ENCODE peak calls at places on chromosomes 11 and 22, in ten cellular contexts. One of them, this sample, is unnamed.

GRCh38 chr11:110786226-110786902 is 74.1 kb upstream of the ARHGAP20 start:
- DNase-seq in adrenal gland: no peak
- DNase-seq in testis: no peak
- DNase-seq in transverse colon: no peak
- DNase-seq in heart left ventricle: no peak
- DNase-seq in Peyer's patch: no peak
- DNase-seq in IMR-90: no peak
- DNase-seq in lower leg skin: no peak
- DNase-seq in ovary: no peak
- DNase-seq in stomach: no peak
- DNase-seq in this sample: no peak

GRCh38 chr11:104917259-104918112 is 19.2 kb upstream of the CASP12 start:
- DNase-seq in adrenal gland: no peak
- DNase-seq in testis: no peak
- DNase-seq in transverse colon: no peak
- DNase-seq in heart left ventricle: no peak
- DNase-seq in Peyer's patch: no peak
- DNase-seq in IMR-90: no peak
- DNase-seq in lower leg skin: no peak
- DNase-seq in ovary: no peak
- DNase-seq in stomach: no peak
- DNase-seq in this sample: no peak

GRCh38 chr22:37822079-37822833 is 926 bp upstream of the GALR3 start:
- DNase-seq in adrenal gland: no peak
- DNase-seq in testis: no peak
- DNase-seq in transverse colon: no peak
- DNase-seq in heart left ventricle: no peak
- DNase-seq in Peyer's patch: no peak
- DNase-seq in IMR-90: no peak
- DNase-seq in lower leg skin: no peak
- DNase-seq in ovary: no peak
- DNase-seq in stomach: no peak
- DNase-seq in this sample: no peak

GRCh38 chr11:63518548-63518947 is 12.7 kb downstream of the LGALS12 start:
- DNase-seq in adrenal gland: no peak
- DNase-seq in testis: no peak
- DNase-seq in transverse colon: no peak
- DNase-seq in heart left ventricle: no peak
- DNase-seq in Peyer's patch: no peak
- DNase-seq in IMR-90: peak
- DNase-seq in lower leg skin: no peak
- DNase-seq in ovary: no peak
- DNase-seq in stomach: no peak
- DNase-seq in this sample: no peak

GRCh38 chr11:69335461-69336386 is 41.8 kb downstream of the MYEOV start:
- DNase-seq in adrenal gland: no peak
- DNase-seq in testis: no peak
- DNase-seq in transverse colon: no peak
- DNase-seq in heart left ventricle: no peak
- DNase-seq in Peyer's patch: peak
- DNase-seq in IMR-90: no peak
- DNase-seq in lower leg skin: no peak
- DNase-seq in ovary: no peak
- DNase-seq in stomach: peak
- DNase-seq in this sample: no peak

GRCh38 chr11:17894929-17895658 is 117.8 kb downstream of the SERGEF start:
- DNase-seq in adrenal gland: no peak
- DNase-seq in testis: peak
- DNase-seq in transverse colon: no peak
- DNase-seq in heart left ventricle: no peak
- DNase-seq in Peyer's patch: no peak
- DNase-seq in IMR-90: peak
- DNase-seq in lower leg skin: no peak
- DNase-seq in ovary: no peak
- DNase-seq in stomach: no peak
- DNase-seq in this sample: no peak

GRCh38 chr11:17571431-17572358 is 24.6 kb downstream of the OTOG start:
- DNase-seq in adrenal gland: no peak
- DNase-seq in testis: no peak
- DNase-seq in transverse colon: no peak
- DNase-seq in heart left ventricle: no peak
- DNase-seq in Peyer's patch: peak
- DNase-seq in IMR-90: no peak
- DNase-seq in lower leg skin: no peak
- DNase-seq in ovary: no peak
- DNase-seq in stomach: peak
- DNase-seq in this sample: no peak

GRCh38 chr22:49052023-49052538 is 775.6 kb downstream of the BRD1 start:
- DNase-seq in adrenal gland: peak
- DNase-seq in testis: peak
- DNase-seq in transverse colon: no peak
- DNase-seq in heart left ventricle: no peak
- DNase-seq in Peyer's patch: no peak
- DNase-seq in IMR-90: no peak
- DNase-seq in lower leg skin: no peak
- DNase-seq in ovary: no peak
- DNase-seq in stomach: no peak
- DNase-seq in this sample: no peak

GRCh38 chr11:120335928-120336640 is at the start of gene ARHGEF12:
- DNase-seq in adrenal gland: peak
- DNase-seq in testis: peak
- DNase-seq in transverse colon: peak
- DNase-seq in heart left ventricle: peak
- DNase-seq in Peyer's patch: peak
- DNase-seq in IMR-90: peak
- DNase-seq in lower leg skin: peak
- DNase-seq in ovary: peak
- DNase-seq in stomach: peak
- DNase-seq in this sample: peak

GRCh38 chr11:120337133-120337895 is 1.1 kb downstream of the ARHGEF12 start:
- DNase-seq in adrenal gland: peak
- DNase-seq in testis: peak
- DNase-seq in transverse colon: peak
- DNase-seq in heart left ventricle: peak
- DNase-seq in Peyer's patch: peak
- DNase-seq in IMR-90: no peak
- DNase-seq in lower leg skin: peak
- DNase-seq in ovary: peak
- DNase-seq in stomach: no peak
- DNase-seq in this sample: peak

GRCh38 chr11:120335596-120335927 is 651 bp upstream of the ARHGEF12 start:
- DNase-seq in adrenal gland: no peak
- DNase-seq in testis: no peak
- DNase-seq in transverse colon: no peak
- DNase-seq in heart left ventricle: no peak
- DNase-seq in Peyer's patch: no peak
- DNase-seq in IMR-90: peak
- DNase-seq in lower leg skin: no peak
- DNase-seq in ovary: no peak
- DNase-seq in stomach: peak
- DNase-seq in this sample: no peak

GRCh38 chr11:120337896-120338840 is 2.0 kb downstream of the ARHGEF12 start:
- DNase-seq in adrenal gland: no peak
- DNase-seq in testis: peak
- DNase-seq in transverse colon: no peak
- DNase-seq in heart left ventricle: no peak
- DNase-seq in Peyer's patch: no peak
- DNase-seq in IMR-90: peak
- DNase-seq in lower leg skin: no peak
- DNase-seq in ovary: no peak
- DNase-seq in stomach: no peak
- DNase-seq in this sample: peak

DNA sequence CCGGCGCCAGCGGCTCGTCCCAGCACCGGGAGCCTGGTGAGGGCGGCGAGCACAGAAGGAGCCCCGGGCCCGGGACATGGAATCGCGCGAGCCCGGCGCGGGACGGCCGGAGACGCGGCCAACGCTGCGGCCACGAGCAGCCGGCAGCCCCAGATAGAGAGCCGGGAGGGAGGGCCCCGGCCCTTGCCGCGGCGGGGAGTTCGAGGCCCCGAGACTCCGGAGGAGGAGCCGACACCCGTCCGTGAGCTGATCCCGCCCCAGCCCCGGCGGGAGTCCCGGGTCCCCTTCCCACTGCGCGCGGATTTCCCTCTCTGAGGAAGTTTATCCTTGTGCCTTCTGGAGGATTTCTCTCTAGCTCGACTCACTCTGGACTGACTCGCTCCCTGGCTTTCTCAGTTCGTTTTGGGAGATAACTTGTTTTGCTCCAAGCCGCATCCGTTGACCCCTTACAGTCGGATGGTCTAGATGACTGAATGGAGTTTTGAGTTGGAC is 474 bp downstream of the ARHGEF12 start:
- DNase-seq in adrenal gland: peak
- DNase-seq in testis: peak
- DNase-seq in transverse colon: peak
- DNase-seq in heart left ventricle: peak
- DNase-seq in Peyer's patch: no peak
- DNase-seq in IMR-90: peak
- DNase-seq in lower leg skin: peak
- DNase-seq in ovary: no peak
- DNase-seq in stomach: no peak
- DNase-seq in this sample: peak
- TF ChIP-seq POLR2A in adrenal gland: no peak
- TF ChIP-seq POLR2A in testis: no peak
- TF ChIP-seq POLR2A in transverse colon: no peak
- TF ChIP-seq POLR2A in heart left ventricle: no peak
- TF ChIP-seq POLR2A in Peyer's patch: no peak
- TF ChIP-seq POLR2A in IMR-90: no peak
- TF ChIP-seq POLR2A in lower leg skin: no peak
- TF ChIP-seq POLR2A in ovary: no peak
- TF ChIP-seq POLR2A in stomach: no peak
- TF ChIP-seq POLR2A in this sample: peak

GRCh38 chr22:43239102-43239875 is 52.4 kb upstream of the TTLL12 start:
- DNase-seq in adrenal gland: no peak
- DNase-seq in testis: no peak
- DNase-seq in transverse colon: no peak
- DNase-seq in heart left ventricle: no peak
- DNase-seq in Peyer's patch: no peak
- DNase-seq in IMR-90: no peak
- DNase-seq in lower leg skin: no peak
- DNase-seq in ovary: peak
- DNase-seq in stomach: no peak
- DNase-seq in this sample: no peak

GRCh38 chr22:43236401-43237166 is 49.6 kb upstream of the TTLL12 start:
- DNase-seq in adrenal gland: peak
- DNase-seq in testis: peak
- DNase-seq in transverse colon: no peak
- DNase-seq in heart left ventricle: peak
- DNase-seq in Peyer's patch: no peak
- DNase-seq in IMR-90: no peak
- DNase-seq in lower leg skin: no peak
- DNase-seq in ovary: peak
- DNase-seq in stomach: peak
- DNase-seq in this sample: no peak

GRCh38 chr22:43239956-43240355 is 53.0 kb upstream of the TTLL12 start:
- DNase-seq in adrenal gland: no peak
- DNase-seq in testis: no peak
- DNase-seq in transverse colon: no peak
- DNase-seq in heart left ventricle: no peak
- DNase-seq in Peyer's patch: no peak
- DNase-seq in IMR-90: no peak
- DNase-seq in lower leg skin: no peak
- DNase-seq in ovary: no peak
- DNase-seq in stomach: no peak
- DNase-seq in this sample: no peak

GRCh38 chr22:43237280-43237679 is 50.3 kb upstream of the TTLL12 start:
- DNase-seq in adrenal gland: peak
- DNase-seq in testis: peak
- DNase-seq in transverse colon: no peak
- DNase-seq in heart left ventricle: no peak
- DNase-seq in Peyer's patch: no peak
- DNase-seq in IMR-90: no peak
- DNase-seq in lower leg skin: no peak
- DNase-seq in ovary: no peak
- DNase-seq in stomach: no peak
- DNase-seq in this sample: no peak

GRCh38 chr22:43238526-43239006 is 51.6 kb upstream of the TTLL12 start:
- DNase-seq in adrenal gland: no peak
- DNase-seq in testis: peak
- DNase-seq in transverse colon: no peak
- DNase-seq in heart left ventricle: no peak
- DNase-seq in Peyer's patch: no peak
- DNase-seq in IMR-90: no peak
- DNase-seq in lower leg skin: no peak
- DNase-seq in ovary: no peak
- DNase-seq in stomach: no peak
- DNase-seq in this sample: no peak
- TF ChIP-seq POLR2A in adrenal gland: no peak
- TF ChIP-seq POLR2A in testis: no peak
- TF ChIP-seq POLR2A in transverse colon: no peak
- TF ChIP-seq POLR2A in heart left ventricle: no peak
- TF ChIP-seq POLR2A in Peyer's patch: no peak
- TF ChIP-seq POLR2A in IMR-90: no peak
- TF ChIP-seq POLR2A in lower leg skin: no peak
- TF ChIP-seq POLR2A in ovary: no peak
- TF ChIP-seq POLR2A in stomach: no peak
- TF ChIP-seq POLR2A in this sample: no peak

DNA sequence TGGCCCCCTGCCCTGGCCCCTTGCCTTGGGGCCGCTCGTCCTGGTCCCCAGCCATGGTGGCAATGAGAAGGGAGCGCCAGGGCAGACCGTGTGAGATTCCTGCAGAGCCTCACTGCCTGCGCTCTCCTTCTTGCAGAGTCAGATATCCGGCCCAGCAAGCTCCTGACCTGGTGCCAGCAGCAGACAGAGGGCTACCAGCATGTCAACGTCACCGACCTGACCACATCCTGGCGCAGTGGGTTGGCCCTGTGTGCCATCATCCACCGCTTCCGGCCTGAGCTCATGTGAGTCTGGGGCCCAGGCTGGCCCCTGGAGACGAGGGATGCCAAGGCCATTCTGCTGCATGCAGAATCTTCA is 114.1 kb downstream of the MICAL2 start:
- DNase-seq in adrenal gland: peak
- DNase-seq in testis: peak
- DNase-seq in transverse colon: peak
- DNase-seq in heart left ventricle: peak
- DNase-seq in Peyer's patch: peak
- DNase-seq in IMR-90: peak
- DNase-seq in lower leg skin: peak
- DNase-seq in ovary: peak
- DNase-seq in stomach: peak
- DNase-seq in this sample: peak
- TF ChIP-seq POLR2A in adrenal gland: no peak
- TF ChIP-seq POLR2A in testis: no peak
- TF ChIP-seq POLR2A in transverse colon: no peak
- TF ChIP-seq POLR2A in heart left ventricle: no peak
- TF ChIP-seq POLR2A in Peyer's patch: no peak
- TF ChIP-seq POLR2A in IMR-90: no peak
- TF ChIP-seq POLR2A in lower leg skin: no peak
- TF ChIP-seq POLR2A in ovary: no peak
- TF ChIP-seq POLR2A in stomach: no peak
- TF ChIP-seq POLR2A in this sample: peak

GRCh38 chr11:65492637-65493366 is 6.0 kb upstream of the MALAT1 start:
- DNase-seq in adrenal gland: peak
- DNase-seq in testis: peak
- DNase-seq in transverse colon: peak
- DNase-seq in heart left ventricle: peak
- DNase-seq in Peyer's patch: no peak
- DNase-seq in IMR-90: peak
- DNase-seq in lower leg skin: peak
- DNase-seq in ovary: peak
- DNase-seq in stomach: peak
- DNase-seq in this sample: peak

GRCh38 chr11:65491614-65492386 is 7.0 kb upstream of the MALAT1 start:
- DNase-seq in adrenal gland: peak
- DNase-seq in testis: peak
- DNase-seq in transverse colon: peak
- DNase-seq in heart left ventricle: peak
- DNase-seq in Peyer's patch: no peak
- DNase-seq in IMR-90: peak
- DNase-seq in lower leg skin: peak
- DNase-seq in ovary: peak
- DNase-seq in stomach: peak
- DNase-seq in this sample: peak

GRCh38 chr11:65492387-65492636 is 6.5 kb upstream of the MALAT1 start:
- DNase-seq in adrenal gland: no peak
- DNase-seq in testis: no peak
- DNase-seq in transverse colon: no peak
- DNase-seq in heart left ventricle: no peak
- DNase-seq in Peyer's patch: no peak
- DNase-seq in IMR-90: no peak
- DNase-seq in lower leg skin: no peak
- DNase-seq in ovary: no peak
- DNase-seq in stomach: no peak
- DNase-seq in this sample: no peak

GRCh38 chr11:65491163-65491465 is 7.7 kb upstream of the MALAT1 start:
- DNase-seq in adrenal gland: peak
- DNase-seq in testis: no peak
- DNase-seq in transverse colon: no peak
- DNase-seq in heart left ventricle: no peak
- DNase-seq in Peyer's patch: no peak
- DNase-seq in IMR-90: no peak
- DNase-seq in lower leg skin: no peak
- DNase-seq in ovary: no peak
- DNase-seq in stomach: no peak
- DNase-seq in this sample: no peak

DNA sequence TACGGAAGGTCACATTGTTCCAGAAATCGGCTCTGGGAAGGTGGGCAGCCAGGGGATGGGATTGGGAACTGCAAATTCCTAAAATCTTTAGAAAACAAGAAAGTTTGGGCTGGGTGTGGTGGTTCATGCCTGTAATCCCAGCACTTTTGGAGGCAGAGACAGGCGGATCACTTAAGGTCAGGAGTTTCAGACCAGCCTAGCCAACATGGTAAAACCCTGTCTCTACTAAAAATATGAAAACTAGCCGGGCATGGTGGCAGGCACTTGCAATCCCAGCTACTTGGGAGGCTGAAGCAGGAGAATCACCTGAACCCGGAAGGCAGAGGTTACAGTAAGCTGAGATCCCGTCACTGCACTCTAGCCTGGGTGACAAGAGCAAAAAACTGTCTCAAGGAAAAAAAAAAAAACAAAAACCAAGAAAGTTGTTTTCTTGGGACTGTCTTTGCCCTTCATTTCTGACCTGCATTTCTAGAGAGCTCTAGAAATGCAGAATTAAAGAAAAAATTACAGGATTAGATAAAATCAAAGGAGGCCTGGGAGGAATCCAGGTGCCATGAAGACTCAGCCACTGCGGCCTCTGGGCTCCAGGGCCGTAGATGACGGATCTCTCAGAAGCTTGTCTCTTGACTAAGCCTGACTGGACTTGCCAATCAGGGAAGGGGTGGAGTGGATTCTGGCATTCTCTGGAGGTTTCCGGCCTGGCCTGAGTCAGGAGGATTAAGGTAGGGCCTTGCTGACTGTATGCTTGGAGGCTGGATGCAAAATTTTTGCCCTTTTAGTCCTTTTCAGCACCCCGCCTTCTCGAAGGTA is 5.3 kb upstream of the MALAT1 start:
- DNase-seq in adrenal gland: peak
- DNase-seq in testis: no peak
- DNase-seq in transverse colon: peak
- DNase-seq in heart left ventricle: peak
- DNase-seq in Peyer's patch: no peak
- DNase-seq in IMR-90: peak
- DNase-seq in lower leg skin: peak
- DNase-seq in ovary: peak
- DNase-seq in stomach: peak
- DNase-seq in this sample: no peak
- TF ChIP-seq POLR2A in adrenal gland: no peak
- TF ChIP-seq POLR2A in testis: no peak
- TF ChIP-seq POLR2A in transverse colon: peak
- TF ChIP-seq POLR2A in heart left ventricle: no peak
- TF ChIP-seq POLR2A in Peyer's patch: peak
- TF ChIP-seq POLR2A in IMR-90: peak
- TF ChIP-seq POLR2A in lower leg skin: no peak
- TF ChIP-seq POLR2A in ovary: no peak
- TF ChIP-seq POLR2A in stomach: no peak
- TF ChIP-seq POLR2A in this sample: no peak